ENCODE peak calls at places on chromosomes 6 and 20, in eight cellular contexts. F is choroid plexus epithelial cell, O is ascending aorta, V is psoas muscle, M is nephron progenitor cell, C is GM20000, T is tibial artery, D is fibroblast of lung. N is an unnamed sample.

GRCh38 chr6:162450358-162450757 is 277.2 kb downstream of the PRKN start:
- DNase-seq in F (no peak), O (no peak), V (no peak), M (no peak), C (no peak), T (no peak), D (no peak), N (no peak)

GRCh38 chr6:24855389-24856245 is 56.9 kb upstream of the ARMH2 start:
- DNase-seq in F (peak), O (no peak), V (peak), M (peak), C (peak), T (peak), D (peak), N (peak)

GRCh38 chr6:158222066-158222465 is 53.9 kb downstream of the GTF2H5 start:
- DNase-seq in F (peak), O (no peak), V (no peak), M (no peak), C (no peak), T (no peak), D (no peak), N (no peak)

GRCh38 chr20:36861875-36862801 is 13.8 kb upstream of the TLDC2 start:
- DNase-seq in F (peak), O (peak), V (peak), M (peak), C (no peak), T (peak), D (peak), N (peak)

GRCh38 chr6:142804490-142804889 is 140.5 kb downstream of the HIVEP2 start:
- DNase-seq in F (no peak), O (no peak), V (no peak), M (no peak), C (no peak), T (no peak), D (no peak), N (no peak)

GRCh38 chr20:40689100-40689942 is at the start of gene MAFB:
- DNase-seq in F (peak), O (peak), V (peak), M (peak), C (peak), T (peak), D (peak), N (peak)

GRCh38 chr6:7819641-7820040 is 90.9 kb downstream of the TXNDC5 start:
- DNase-seq in F (peak), O (no peak), V (no peak), M (no peak), C (no peak), T (no peak), D (peak), N (no peak)

GRCh38 chr6:151501511-151502136 is 7.8 kb downstream of the CCDC170 start:
- DNase-seq in F (no peak), O (no peak), V (no peak), M (no peak), C (no peak), T (no peak), D (no peak), N (no peak)

GRCh38 chr6:132142768-132143167 is 191.6 kb upstream of the CCN2 start:
- DNase-seq in F (peak), O (no peak), V (no peak), M (no peak), C (no peak), T (no peak), D (peak), N (no peak)

GRCh38 chr6:33453361-33454008 is 891 bp upstream of the ZBTB9 start:
- DNase-seq in F (peak), O (no peak), V (no peak), M (no peak), C (peak), T (no peak), D (peak), N (no peak)

GRCh38 chr6:10837009-10837691 is 1.2 kb downstream of the MAK start:
- DNase-seq in F (peak), O (no peak), V (no peak), M (peak), C (peak), T (peak), D (peak), N (peak)

GRCh38 chr6:32102255-32102654 is 6.9 kb downstream of the TNXB start:
- DNase-seq in F (no peak), O (no peak), V (no peak), M (no peak), C (no peak), T (no peak), D (no peak), N (no peak)

GRCh38 chr6:32096087-32096393 is 13.1 kb downstream of the TNXB start:
- DNase-seq in F (no peak), O (no peak), V (peak), M (no peak), C (no peak), T (no peak), D (no peak), N (no peak)

GRCh38 chr6:32095338-32096086 is 13.6 kb downstream of the TNXB start:
- DNase-seq in F (no peak), O (no peak), V (peak), M (no peak), C (no peak), T (no peak), D (no peak), N (no peak)

GRCh38 chr6:32092760-32093497 is 16.2 kb downstream of the TNXB start:
- DNase-seq in F (peak), O (no peak), V (peak), M (no peak), C (peak), T (peak), D (peak), N (no peak)

GRCh38 chr6:32096394-32097258 is 12.5 kb downstream of the TNXB start:
- DNase-seq in F (no peak), O (no peak), V (peak), M (no peak), C (no peak), T (no peak), D (no peak), N (no peak)
- TF ChIP-seq CTCF in F (no peak), O (no peak), V (no peak), M (no peak), C (no peak), T (no peak), D (no peak), N (no peak)

GRCh38 chr6:47073125-47074110 is 31.3 kb upstream of the ADGRF1 start:
- DNase-seq in F (peak), O (no peak), V (no peak), M (no peak), C (no peak), T (no peak), D (no peak), N (no peak)
- TF ChIP-seq CTCF in F (peak), O (no peak), V (no peak), M (no peak), C (no peak), T (no peak), D (no peak), N (peak)

GRCh38 chr6:26044140-26045045 is 42.8 kb upstream of the HFE start:
- DNase-seq in F (peak), O (peak), V (peak), M (no peak), C (no peak), T (no peak), D (peak), N (no peak)

GRCh38 chr6:26048590-26048989 is 38.6 kb upstream of the HFE start:
- DNase-seq in F (no peak), O (no peak), V (no peak), M (no peak), C (no peak), T (no peak), D (no peak), N (no peak)

GRCh38 chr6:26043389-26044139 is 43.7 kb upstream of the HFE start:
- DNase-seq in F (peak), O (peak), V (peak), M (no peak), C (peak), T (peak), D (peak), N (no peak)

GRCh38 chr6:26045939-26046368 is 41.3 kb upstream of the HFE start:
- DNase-seq in F (no peak), O (no peak), V (no peak), M (no peak), C (no peak), T (no peak), D (no peak), N (no peak)

DNA sequence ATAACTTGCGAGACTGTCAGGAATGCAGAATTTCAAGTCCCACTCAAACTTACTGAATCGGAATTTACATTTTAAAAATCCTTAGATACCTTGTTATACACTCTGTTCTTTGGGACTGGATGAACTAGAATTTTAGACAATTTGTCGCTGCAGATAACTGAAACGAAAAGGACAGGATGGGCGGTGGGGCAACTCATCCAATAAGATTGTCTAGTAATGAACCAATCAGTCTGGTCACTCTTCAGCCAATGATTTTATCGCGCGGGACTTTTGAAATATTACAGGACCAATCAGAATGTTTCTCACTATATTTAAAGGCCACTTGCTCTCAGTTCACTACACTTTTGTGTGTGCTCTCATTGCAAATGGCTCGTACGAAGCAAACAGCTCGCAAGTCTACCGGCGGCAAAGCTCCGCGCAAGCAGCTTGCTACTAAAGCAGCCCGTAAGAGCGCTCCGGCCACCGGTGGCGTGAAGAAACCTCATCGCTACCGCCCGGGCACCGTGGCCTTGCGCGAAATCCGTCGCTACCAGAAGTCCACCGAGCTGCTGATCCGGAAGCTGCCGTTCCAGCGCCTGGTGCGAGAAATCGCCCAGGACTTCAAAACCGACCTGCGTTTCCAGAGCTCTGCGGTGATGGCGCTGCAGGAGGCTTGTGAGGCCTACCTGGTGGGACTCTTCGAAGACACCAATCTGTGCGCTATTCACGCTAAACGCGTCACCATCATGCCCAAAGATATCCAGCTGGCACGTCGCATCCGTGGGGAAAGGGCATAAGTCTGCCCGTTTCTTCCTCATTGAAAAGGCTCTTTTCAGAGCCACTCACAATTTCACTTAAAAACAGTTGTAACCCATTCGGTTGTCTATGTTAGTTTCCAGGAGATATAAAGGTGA is 41.9 kb upstream of the HFE start:
- DNase-seq in F (peak), O (peak), V (peak), M (no peak), C (peak), T (peak), D (peak), N (no peak)
- TF ChIP-seq CTCF in F (peak), O (no peak), V (no peak), M (no peak), C (no peak), T (no peak), D (no peak), N (no peak)

DNA sequence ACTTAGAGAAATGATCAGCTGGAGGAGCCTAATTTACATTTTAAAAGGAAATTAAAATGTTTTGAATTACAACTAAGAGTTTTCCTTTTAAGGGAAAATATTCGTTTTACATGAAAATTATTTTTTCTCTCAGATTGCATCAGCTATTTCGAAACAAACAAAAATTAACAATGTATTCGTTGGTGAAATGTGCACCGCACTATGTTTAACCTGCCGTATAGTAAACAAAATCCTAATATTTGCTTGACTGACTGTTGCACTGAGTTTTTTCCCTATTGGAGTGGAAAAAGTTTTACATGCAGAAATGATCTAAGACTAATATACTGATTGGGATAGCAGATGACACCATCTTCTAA is 5.7 kb downstream of the PDE10A start:
- DNase-seq in F (no peak), O (no peak), V (no peak), M (no peak), C (no peak), T (no peak), D (no peak), N (no peak)
- TF ChIP-seq CTCF in F (no peak), O (no peak), V (no peak), M (no peak), C (no peak), T (no peak), D (no peak), N (no peak)

DNA sequence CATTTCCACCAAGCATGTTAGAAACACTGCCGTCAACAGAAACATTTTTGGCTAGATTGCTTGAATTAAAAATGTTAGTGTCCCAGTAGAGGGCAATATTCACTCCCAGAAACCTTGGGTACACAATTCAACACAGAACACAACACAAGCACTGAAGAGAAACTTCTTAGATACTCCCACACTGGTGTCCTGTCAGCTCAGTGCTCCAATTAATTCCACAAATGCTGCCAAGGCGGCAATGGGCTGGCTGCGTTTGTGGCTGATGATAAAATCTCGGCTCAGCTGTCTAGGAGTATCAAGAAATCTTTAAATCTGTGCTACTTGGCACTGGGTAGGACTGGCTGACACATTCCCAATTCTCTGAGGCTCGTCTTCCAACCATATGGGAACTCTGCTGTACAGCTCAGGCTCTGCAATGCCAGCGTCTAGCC is 39.3 kb downstream of the BEND3 start:
- DNase-seq in F (peak), O (no peak), V (no peak), M (no peak), C (peak), T (no peak), D (peak), N (no peak)
- TF ChIP-seq CTCF in F (peak), O (no peak), V (no peak), M (no peak), C (peak), T (no peak), D (peak), N (no peak)

N was measured in glutamatergic neuron.